ENCODE peak calls at places on chromosomes 5 and 9, in seven cellular contexts. One of them, this sample, is unnamed.

GRCh38 chr5:72108200-72109050 is 1.1 kb downstream of the MAP1B start:
- DNase-seq in left ventricle myocardium inferior: peak; percentile 87
- DNase-seq in body of pancreas: peak; percentile 32
- DNase-seq in Panc1: no peak
- DNase-seq in A673: peak; percentile 85
- DNase-seq in A549: peak; percentile 61
- DNase-seq in GM23338: peak; percentile 94
- DNase-seq in this sample: peak; percentile 87

GRCh38 chr9:38371495-38371894 is 21.0 kb upstream of the ALDH1B1 start:
- DNase-seq in A549: peak; percentile 64
- DNase-seq in GM23338: no peak
- DNase-seq in A673: no peak
- DNase-seq in left ventricle myocardium inferior: no peak
- DNase-seq in Panc1: peak; percentile 22
- DNase-seq in body of pancreas: peak; percentile 57
- DNase-seq in this sample: peak; percentile 63

GRCh38 chr5:147081256-147081872 is 153.5 kb upstream of the STK32A start:
- DNase-seq in left ventricle myocardium inferior: no peak
- DNase-seq in GM23338: no peak
- DNase-seq in A673: no peak
- DNase-seq in body of pancreas: no peak
- DNase-seq in A549: no peak
- DNase-seq in Panc1: no peak
- DNase-seq in this sample: no peak

GRCh38 chr9:137619240-137620090 is 660 bp downstream of the EHMT1 start:
- DNase-seq in A673: peak; percentile 55
- DNase-seq in GM23338: peak; percentile 51
- DNase-seq in Panc1: no peak
- DNase-seq in body of pancreas: peak; percentile 46
- DNase-seq in A549: peak; percentile 46
- DNase-seq in left ventricle myocardium inferior: peak; percentile 29
- DNase-seq in this sample: no peak

GRCh38 chr5:154514331-154514730 is 36.3 kb upstream of the HAND1 start:
- DNase-seq in body of pancreas: no peak
- DNase-seq in left ventricle myocardium inferior: no peak
- DNase-seq in A673: no peak
- DNase-seq in A549: no peak
- DNase-seq in Panc1: no peak
- DNase-seq in GM23338: no peak
- DNase-seq in this sample: no peak

GRCh38 chr9:9942764-9943424 is 669.9 kb downstream of the PTPRD start:
- DNase-seq in GM23338: peak; percentile 74
- DNase-seq in left ventricle myocardium inferior: peak; percentile 41
- DNase-seq in body of pancreas: peak; percentile 71
- DNase-seq in Panc1: peak; percentile 42
- DNase-seq in A549: peak; percentile 18
- DNase-seq in A673: peak; percentile 72
- DNase-seq in this sample: peak; percentile 76

GRCh38 chr5:143140492-143141231 is 262.8 kb downstream of the NR3C1 start:
- DNase-seq in GM23338: no peak
- DNase-seq in body of pancreas: peak; percentile 73
- DNase-seq in A549: no peak
- DNase-seq in left ventricle myocardium inferior: no peak
- DNase-seq in A673: no peak
- DNase-seq in Panc1: no peak
- DNase-seq in this sample: no peak

GRCh38 chr5:107887181-107887580 is 216.4 kb upstream of the EFNA5 start:
- DNase-seq in Panc1: no peak
- DNase-seq in A549: no peak
- DNase-seq in A673: no peak
- DNase-seq in body of pancreas: no peak
- DNase-seq in left ventricle myocardium inferior: no peak
- DNase-seq in GM23338: no peak
- DNase-seq in this sample: no peak

GRCh38 chr9:31302620-31303418 is 1081.6 kb upstream of the ACO1 start:
- DNase-seq in Panc1: no peak
- DNase-seq in A673: no peak
- DNase-seq in GM23338: no peak
- DNase-seq in A549: no peak
- DNase-seq in left ventricle myocardium inferior: no peak
- DNase-seq in body of pancreas: no peak
- DNase-seq in this sample: no peak
- H3K4me3 ChIP-seq in Panc1: no peak overlapping the region
- H3K4me3 ChIP-seq in A673: no peak overlapping the region
- H3K4me3 ChIP-seq in GM23338: no peak overlapping the region
- H3K4me3 ChIP-seq in A549: no peak overlapping the region
- H3K4me3 ChIP-seq in left ventricle myocardium inferior: no peak overlapping the region
- H3K4me3 ChIP-seq in body of pancreas: no peak overlapping the region
- H3K4me3 ChIP-seq in this sample: no peak overlapping the region

GRCh38 chr9:33166263-33167083 is 663 bp downstream of the B4GALT1 start:
- DNase-seq in A549: peak; percentile 53
- DNase-seq in GM23338: peak; percentile 44
- DNase-seq in A673: peak; percentile 51
- DNase-seq in left ventricle myocardium inferior: peak; percentile 55
- DNase-seq in body of pancreas: peak; percentile 28
- DNase-seq in Panc1: no peak
- DNase-seq in this sample: no peak

GRCh38 chr9:33165263-33166151 is 1.6 kb downstream of the B4GALT1 start:
- DNase-seq in body of pancreas: peak; percentile 52
- DNase-seq in A673: no peak
- DNase-seq in GM23338: no peak
- DNase-seq in A549: peak; percentile 73
- DNase-seq in Panc1: no peak
- DNase-seq in left ventricle myocardium inferior: no peak
- DNase-seq in this sample: peak; percentile 74

GRCh38 chr9:33163433-33164137 is 3.6 kb downstream of the B4GALT1 start:
- DNase-seq in A673: no peak
- DNase-seq in left ventricle myocardium inferior: no peak
- DNase-seq in GM23338: no peak
- DNase-seq in Panc1: no peak
- DNase-seq in A549: no peak
- DNase-seq in body of pancreas: no peak
- DNase-seq in this sample: peak; percentile 63

GRCh38 chr9:33162721-33163311 is 4.3 kb downstream of the B4GALT1 start:
- DNase-seq in Panc1: no peak
- DNase-seq in A549: peak; percentile 55
- DNase-seq in GM23338: no peak
- DNase-seq in A673: peak; percentile 39
- DNase-seq in body of pancreas: peak; percentile 53
- DNase-seq in left ventricle myocardium inferior: peak; percentile 55
- DNase-seq in this sample: peak; percentile 77

GRCh38 chr9:33164138-33164809 is 2.9 kb downstream of the B4GALT1 start:
- DNase-seq in body of pancreas: no peak
- DNase-seq in left ventricle myocardium inferior: no peak
- DNase-seq in A549: no peak
- DNase-seq in A673: no peak
- DNase-seq in Panc1: no peak
- DNase-seq in GM23338: no peak
- DNase-seq in this sample: no peak
- H3K4me1 ChIP-seq in body of pancreas: peaks cover 80% of the 10 kb centered on the region
- H3K4me1 ChIP-seq in left ventricle myocardium inferior: peaks cover 86% of the 10 kb centered on the region
- H3K4me1 ChIP-seq in A549: peaks cover 57% of the 10 kb centered on the region
- H3K4me1 ChIP-seq in A673: peaks cover 71% of the 10 kb centered on the region
- H3K4me1 ChIP-seq in Panc1: peaks cover 60% of the 10 kb centered on the region
- H3K4me1 ChIP-seq in GM23338: peaks cover 31% of the 10 kb centered on the region
- H3K4me1 ChIP-seq in this sample: peaks cover 69% of the 10 kb centered on the region

GRCh38 chr5:76801803-76802195 is 17.0 kb upstream of the F2RL1 start:
- DNase-seq in GM23338: no peak
- DNase-seq in left ventricle myocardium inferior: no peak
- DNase-seq in body of pancreas: no peak
- DNase-seq in A549: no peak
- DNase-seq in Panc1: no peak
- DNase-seq in A673: no peak
- DNase-seq in this sample: no peak
- TF ChIP-seq CTCF in GM23338: no peak
- TF ChIP-seq CTCF in left ventricle myocardium inferior: no peak
- TF ChIP-seq CTCF in body of pancreas: no peak
- TF ChIP-seq CTCF in A549: no peak
- TF ChIP-seq CTCF in Panc1: no peak
- TF ChIP-seq CTCF in A673: no peak
- TF ChIP-seq CTCF in this sample: no peak

GRCh38 chr5:171926311-171926710 is 80.1 kb downstream of the FBXW11 start:
- DNase-seq in A673: no peak
- DNase-seq in left ventricle myocardium inferior: no peak
- DNase-seq in body of pancreas: no peak
- DNase-seq in A549: no peak
- DNase-seq in GM23338: peak; percentile 13
- DNase-seq in Panc1: no peak
- DNase-seq in this sample: no peak
- H3K4me3 ChIP-seq in A673: no peak overlapping the region
- H3K4me3 ChIP-seq in left ventricle myocardium inferior: no peak overlapping the region
- H3K4me3 ChIP-seq in body of pancreas: no peak overlapping the region
- H3K4me3 ChIP-seq in A549: no peak overlapping the region
- H3K4me3 ChIP-seq in GM23338: no peak overlapping the region
- H3K4me3 ChIP-seq in Panc1: no peak overlapping the region
- H3K4me3 ChIP-seq in this sample: no peak overlapping the region

GRCh38 chr5:159005062-159005461 is 94.7 kb downstream of the EBF1 start:
- DNase-seq in left ventricle myocardium inferior: no peak
- DNase-seq in A673: no peak
- DNase-seq in A549: no peak
- DNase-seq in Panc1: no peak
- DNase-seq in GM23338: no peak
- DNase-seq in body of pancreas: no peak
- DNase-seq in this sample: no peak

DNA sequence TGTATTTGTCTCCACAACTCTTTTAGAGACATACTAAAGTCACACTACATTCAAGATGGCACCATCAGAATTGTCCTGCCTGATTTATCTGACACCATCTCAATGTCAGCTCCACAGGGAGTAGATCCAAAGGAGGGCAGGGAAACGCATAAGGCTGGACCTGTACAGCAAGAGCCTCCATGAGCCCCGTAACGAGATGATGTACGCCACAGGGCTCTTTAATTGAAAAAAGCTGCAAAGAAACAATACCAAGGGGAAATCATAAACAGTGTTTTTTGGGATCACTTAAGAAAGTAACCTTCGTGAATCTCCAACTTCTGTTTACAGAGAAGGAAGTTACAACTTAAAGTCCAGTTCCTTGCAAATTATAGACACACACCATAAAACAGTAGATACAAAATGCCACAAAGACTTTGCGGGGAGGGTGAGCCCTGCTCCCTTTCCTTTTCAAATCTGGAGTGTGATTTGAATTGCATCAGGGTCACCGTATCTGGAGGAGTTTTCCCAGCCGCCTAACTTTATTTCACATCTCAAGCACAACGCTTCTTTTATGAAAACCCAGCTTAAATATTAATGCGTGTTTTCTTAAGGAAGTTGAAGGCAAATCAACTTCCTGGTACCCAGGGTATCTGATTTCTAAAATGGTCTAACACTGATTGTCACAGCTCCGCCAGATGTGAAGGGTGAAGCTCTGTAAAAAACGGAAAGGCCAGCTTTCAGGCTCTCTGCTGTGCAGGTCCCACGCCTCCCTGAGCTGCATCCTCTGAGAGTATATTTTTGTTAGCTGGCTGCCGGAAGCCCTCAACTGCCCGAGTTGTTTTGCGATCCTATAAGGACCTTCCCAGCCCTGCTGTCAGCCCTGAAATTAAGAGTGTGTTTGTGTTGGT is 88.9 kb downstream of the EBF1 start:
- DNase-seq in A673: peak; percentile 25
- DNase-seq in A549: no peak
- DNase-seq in GM23338: peak; percentile 37
- DNase-seq in Panc1: no peak
- DNase-seq in left ventricle myocardium inferior: peak; percentile 37
- DNase-seq in body of pancreas: no peak
- DNase-seq in this sample: peak; percentile 26
- H3K4me1 ChIP-seq in A673: peaks cover 12% of the 10 kb centered on the region
- H3K4me1 ChIP-seq in A549: peaks cover 5% of the 10 kb centered on the region
- H3K4me1 ChIP-seq in GM23338: peaks cover 9% of the 10 kb centered on the region
- H3K4me1 ChIP-seq in Panc1: no peaks in the 10 kb centered on the region
- H3K4me1 ChIP-seq in left ventricle myocardium inferior: peaks cover 55% of the 10 kb centered on the region
- H3K4me1 ChIP-seq in body of pancreas: no peaks in the 10 kb centered on the region
- H3K4me1 ChIP-seq in this sample: peaks cover 9% of the 10 kb centered on the region

GRCh38 chr5:20572560-20572959 is 584.6 kb upstream of the CDH18 start:
- DNase-seq in A673: no peak
- DNase-seq in Panc1: peak; percentile 56
- DNase-seq in GM23338: peak; percentile 19
- DNase-seq in left ventricle myocardium inferior: no peak
- DNase-seq in body of pancreas: no peak
- DNase-seq in A549: peak; percentile 21
- DNase-seq in this sample: no peak
- TF ChIP-seq CTCF in A673: no peak
- TF ChIP-seq CTCF in Panc1: no peak
- TF ChIP-seq CTCF in GM23338: no peak
- TF ChIP-seq CTCF in left ventricle myocardium inferior: no peak
- TF ChIP-seq CTCF in body of pancreas: peak; percentile 18
- TF ChIP-seq CTCF in A549: peak; percentile 59
- TF ChIP-seq CTCF in this sample: no peak

GRCh38 chr9:77426712-77427111 is 221.4 kb downstream of the GNA14 start:
- DNase-seq in body of pancreas: no peak
- DNase-seq in Panc1: no peak
- DNase-seq in A673: peak; percentile 80
- DNase-seq in left ventricle myocardium inferior: no peak
- DNase-seq in GM23338: no peak
- DNase-seq in A549: no peak
- DNase-seq in this sample: no peak

GRCh38 chr9:77424993-77425392 is 223.1 kb downstream of the GNA14 start:
- DNase-seq in A673: no peak
- DNase-seq in A549: no peak
- DNase-seq in body of pancreas: no peak
- DNase-seq in left ventricle myocardium inferior: no peak
- DNase-seq in GM23338: no peak
- DNase-seq in Panc1: no peak
- DNase-seq in this sample: no peak

GRCh38 chr9:77423841-77424240 is 224.3 kb downstream of the GNA14 start:
- DNase-seq in A673: no peak
- DNase-seq in A549: no peak
- DNase-seq in left ventricle myocardium inferior: no peak
- DNase-seq in body of pancreas: no peak
- DNase-seq in Panc1: no peak
- DNase-seq in GM23338: no peak
- DNase-seq in this sample: no peak

GRCh38 chr9:77429928-77430327 is 218.2 kb downstream of the GNA14 start:
- DNase-seq in A673: no peak
- DNase-seq in body of pancreas: no peak
- DNase-seq in Panc1: no peak
- DNase-seq in GM23338: no peak
- DNase-seq in A549: no peak
- DNase-seq in left ventricle myocardium inferior: no peak
- DNase-seq in this sample: no peak

DNA sequence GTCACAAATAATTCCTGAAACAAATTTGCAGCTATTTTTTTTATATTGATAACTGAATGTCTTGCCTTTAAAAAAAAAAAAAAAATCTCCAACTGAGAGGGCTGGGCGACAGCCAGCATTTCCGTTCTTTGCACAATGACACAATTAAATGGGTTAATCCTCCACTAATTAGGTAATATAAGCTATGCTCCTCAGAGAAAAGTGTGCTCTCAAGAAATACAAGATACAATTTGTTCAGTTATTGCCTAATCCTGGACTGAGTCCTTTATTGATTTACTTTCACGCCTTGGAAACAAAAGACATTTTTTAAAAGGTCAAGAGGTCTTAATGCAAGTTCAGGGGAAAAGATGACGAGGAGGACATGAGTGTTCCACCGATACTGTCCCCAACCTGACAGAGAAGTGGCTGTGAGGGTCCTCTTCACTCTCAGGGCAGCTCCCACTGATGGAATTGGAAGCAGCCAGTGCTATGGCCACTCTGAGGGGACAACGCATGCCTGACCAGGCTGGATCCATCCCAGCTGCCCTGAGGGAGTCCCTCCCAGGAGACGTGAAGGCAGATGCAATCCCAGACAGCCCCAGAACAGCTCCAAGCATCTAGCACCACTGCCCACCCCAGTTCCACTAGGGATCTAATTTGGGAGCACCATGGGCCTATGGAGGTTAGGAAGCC is 220.7 kb downstream of the GNA14 start:
- DNase-seq in GM23338: no peak
- DNase-seq in body of pancreas: no peak
- DNase-seq in A549: no peak
- DNase-seq in A673: peak; percentile 84
- DNase-seq in Panc1: no peak
- DNase-seq in left ventricle myocardium inferior: no peak
- DNase-seq in this sample: no peak
- H3K4me3 ChIP-seq in GM23338: no peak overlapping the region
- H3K4me3 ChIP-seq in body of pancreas: no peak overlapping the region
- H3K4me3 ChIP-seq in A549: no peak overlapping the region
- H3K4me3 ChIP-seq in A673: no peak overlapping the region
- H3K4me3 ChIP-seq in Panc1: no peak overlapping the region
- H3K4me3 ChIP-seq in left ventricle myocardium inferior: no peak overlapping the region
- H3K4me3 ChIP-seq in this sample: no peak overlapping the region